ENCODE peak calls at places on chromosomes 6 and 20, in eight cellular contexts. E is lower lobe of right lung, I is colonic mucosa, Q is GM23338, N is fibroblast of lung, R is testis, B is MM.1S, M is breast epithelium. D is an unnamed sample. For H3K4me1, the result is how much of the 10 kb centered on the place peaks cover.

GRCh38 chr6:81613606-81614005 is 138.9 kb downstream of the TENT5A start:
- DNase-seq in E (no peak), I (no peak), Q (no peak), N (peak), R (no peak), B (no peak), M (no peak), D (peak)

GRCh38 chr6:91181416-91181815 is 594.5 kb upstream of the MAP3K7 start:
- DNase-seq in E (no peak), I (no peak), Q (no peak), N (no peak), R (no peak), B (no peak), M (no peak), D (no peak)

GRCh38 chr20:38133680-38134426 is 31.2 kb downstream of the TGM2 start:
- DNase-seq in E (peak), I (no peak), Q (no peak), N (no peak), R (no peak), B (no peak), M (no peak), D (no peak)

GRCh38 chr6:113137411-113137810 is 719.7 kb upstream of the MARCKS start:
- DNase-seq in E (no peak), I (no peak), Q (peak), N (peak), R (peak), B (peak), M (no peak), D (no peak)

GRCh38 chr20:46550441-46550840 is at the start of gene OCSTAMP:
- DNase-seq in E (no peak), I (no peak), Q (no peak), N (no peak), R (no peak), B (no peak), M (no peak), D (no peak)

GRCh38 chr20:45282700-45283528 is 23.7 kb upstream of the RBPJL start:
- DNase-seq in E (no peak), I (no peak), Q (no peak), N (no peak), R (no peak), B (no peak), M (no peak), D (no peak)

GRCh38 chr6:44918893-44919292 is 409.2 kb upstream of the RUNX2 start:
- DNase-seq in E (no peak), I (no peak), Q (no peak), N (peak), R (no peak), B (no peak), M (no peak), D (no peak)

GRCh38 chr6:30640481-30640880 is 6.5 kb upstream of the C6orf136 start:
- DNase-seq in E (no peak), I (no peak), Q (no peak), N (no peak), R (no peak), B (no peak), M (no peak), D (no peak)

GRCh38 chr6:33987531-33988021 is 158.3 kb downstream of the GRM4 start:
- DNase-seq in E (no peak), I (peak), Q (no peak), N (no peak), R (no peak), B (no peak), M (peak), D (no peak)

GRCh38 chr20:63045401-63045800 is 38.6 kb upstream of the BHLHE23 start:
- DNase-seq in E (peak), I (no peak), Q (no peak), N (no peak), R (no peak), B (no peak), M (no peak), D (no peak)

GRCh38 chr6:160063771-160064413 is 57.7 kb upstream of the SLC22A1 start:
- DNase-seq in E (no peak), I (no peak), Q (no peak), N (no peak), R (no peak), B (no peak), M (no peak), D (no peak)

GRCh38 chr6:138520463-138520862 is 21.2 kb upstream of the NHSL1 start:
- DNase-seq in E (no peak), I (no peak), Q (no peak), N (peak), R (no peak), B (peak), M (no peak), D (peak)

GRCh38 chr6:135537782-135538301 is 40.3 kb upstream of the AHI1 start:
- DNase-seq in E (no peak), I (no peak), Q (peak), N (peak), R (no peak), B (peak), M (no peak), D (peak)

GRCh38 chr6:169881976-169882375 is 130.6 kb downstream of the ERMARD start:
- DNase-seq in E (no peak), I (no peak), Q (no peak), N (no peak), R (no peak), B (no peak), M (no peak), D (no peak)

GRCh38 chr20:38369387-38369786 is 23.1 kb downstream of the LBP start:
- DNase-seq in E (no peak), I (no peak), Q (peak), N (no peak), R (peak), B (no peak), M (no peak), D (no peak)

GRCh38 chr20:57142667-57143066 is 123.8 kb downstream of the BMP7 start:
- DNase-seq in E (no peak), I (no peak), Q (no peak), N (no peak), R (no peak), B (no peak), M (no peak), D (no peak)

GRCh38 chr20:37807491-37807890 is 95.4 kb upstream of the VSTM2L start:
- DNase-seq in E (no peak), I (no peak), Q (no peak), N (no peak), R (no peak), B (no peak), M (no peak), D (no peak)

GRCh38 chr6:89489078-89489477 is 56.1 kb downstream of the ANKRD6 start:
- DNase-seq in E (no peak), I (no peak), Q (no peak), N (no peak), R (no peak), B (no peak), M (no peak), D (no peak)

GRCh38 chr20:19995220-19995863 is 21.8 kb upstream of the NAA20 start:
- DNase-seq in E (no peak), I (no peak), Q (peak), N (peak), R (peak), B (peak), M (no peak), D (no peak)

GRCh38 chr20:59051666-59052065 is 9.1 kb upstream of the PRELID3B start:
- DNase-seq in E (no peak), I (no peak), Q (no peak), N (no peak), R (no peak), B (no peak), M (no peak), D (no peak)

GRCh38 chr20:4325548-4326187 is 310.3 kb upstream of the RNF24 start:
- DNase-seq in E (no peak), I (no peak), Q (no peak), N (no peak), R (peak), B (no peak), M (no peak), D (no peak)

GRCh38 chr6:157761331-157761921 is 61.6 kb upstream of the SNX9 start:
- DNase-seq in E (no peak), I (no peak), Q (no peak), N (peak), R (no peak), B (no peak), M (no peak), D (peak)

GRCh38 chr6:111221804-111222203 is 134.5 kb downstream of the SLC16A10 start:
- DNase-seq in E (no peak), I (no peak), Q (no peak), N (no peak), R (no peak), B (no peak), M (no peak), D (no peak)

GRCh38 chr6:36443951-36444428 is 1.2 kb downstream of the KCTD20 start:
- DNase-seq in E (no peak), I (peak), Q (peak), N (peak), R (no peak), B (peak), M (no peak), D (peak)

GRCh38 chr20:46359233-46359751 is 47.1 kb downstream of the ELMO2 start:
- DNase-seq in E (no peak), I (no peak), Q (no peak), N (no peak), R (no peak), B (no peak), M (no peak), D (no peak)

GRCh38 chr20:38230957-38231785 is 29.4 kb downstream of the KIAA1755 start:
- DNase-seq in E (no peak), I (no peak), Q (no peak), N (no peak), R (no peak), B (no peak), M (no peak), D (no peak)

GRCh38 chr6:36636283-36636682 is 42.1 kb downstream of the SRSF3 start:
- DNase-seq in E (no peak), I (no peak), Q (no peak), N (no peak), R (no peak), B (no peak), M (no peak), D (no peak)

GRCh38 chr6:72984981-72985665 is 240.2 kb downstream of the KHDC1L start:
- DNase-seq in E (no peak), I (no peak), Q (no peak), N (no peak), R (no peak), B (no peak), M (no peak), D (no peak)

GRCh38 chr6:23983691-23984090 is 142.3 kb upstream of the NRSN1 start:
- DNase-seq in E (no peak), I (no peak), Q (no peak), N (no peak), R (no peak), B (no peak), M (no peak), D (no peak)

DNA sequence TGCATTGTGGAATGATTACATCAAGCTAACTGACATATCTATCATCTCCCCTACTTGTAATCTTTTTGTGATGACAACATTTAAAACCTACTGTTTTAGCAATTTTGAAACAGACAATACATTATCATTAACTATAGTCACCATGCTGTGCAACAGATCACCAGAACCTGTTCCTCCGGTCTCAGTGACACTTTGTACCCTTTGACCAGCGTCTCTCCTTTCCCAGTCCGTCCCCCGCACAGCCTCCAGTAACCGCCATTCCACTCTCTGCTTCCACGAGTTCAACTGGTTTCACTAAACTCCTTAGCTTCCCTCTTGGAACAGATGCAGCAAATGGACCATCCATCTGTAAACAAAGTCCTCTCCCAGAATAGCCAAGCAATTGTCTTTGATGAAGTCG is 21.8 kb downstream of the LRP11 start:
- DNase-seq in E (no peak), I (no peak), Q (no peak), N (no peak), R (no peak), B (no peak), M (no peak), D (no peak)
- H3K4me1 ChIP-seq in E (under half), I (under half), Q (under half), N (under half), R (under half), B (under half), M (under half), D (under half)

GRCh38 chr20:43821795-43822194 is 92.9 kb upstream of the TOX2 start:
- DNase-seq in E (no peak), I (no peak), Q (no peak), N (no peak), R (no peak), B (no peak), M (no peak), D (no peak)
- H3K27ac ChIP-seq in E (no peak), I (no peak), Q (no peak), N (no peak), R (no peak), B (no peak), M (no peak), D (no peak)

DNA sequence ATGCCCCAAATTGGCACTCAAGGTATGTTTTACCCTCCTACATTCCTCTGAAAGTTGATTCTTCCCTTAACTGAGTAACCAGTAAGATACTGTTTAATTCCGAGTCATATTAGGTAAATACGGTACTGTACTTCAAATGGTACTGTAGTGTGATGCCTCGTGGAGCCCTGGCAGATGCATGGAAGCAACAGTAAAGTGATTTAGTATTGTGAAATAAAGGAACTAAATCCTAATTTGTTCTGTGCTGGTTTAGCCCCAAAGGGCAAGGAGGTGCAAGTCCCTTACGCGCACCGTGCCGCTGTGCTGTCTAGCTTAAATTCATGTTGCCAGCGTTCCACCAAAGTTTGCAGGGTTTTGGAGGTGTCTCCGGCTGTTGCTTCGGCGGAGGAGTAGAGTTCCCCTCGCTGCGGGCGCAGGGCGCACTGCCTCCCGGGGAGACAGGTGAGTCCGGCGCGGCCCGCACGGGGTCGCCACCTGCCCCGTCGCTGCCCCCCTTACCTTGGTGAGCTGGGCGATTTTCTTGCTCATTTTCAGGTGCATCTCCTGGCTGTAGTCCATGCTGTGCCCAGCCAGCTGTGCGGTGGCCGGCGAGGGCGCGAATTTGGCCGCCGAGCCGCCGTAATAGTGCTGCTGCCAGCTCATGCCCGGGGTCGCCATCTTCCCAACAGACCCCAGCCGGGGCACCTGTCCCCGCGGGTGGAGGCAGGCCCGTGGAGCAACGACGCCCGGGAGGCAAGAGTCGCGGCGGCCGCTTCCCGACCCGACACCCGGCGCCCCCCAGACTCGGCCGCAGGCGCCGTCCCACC is 618 bp downstream of the FAM184A start:
- DNase-seq in E (peak), I (peak), Q (peak), N (peak), R (peak), B (peak), M (peak), D (peak)
- TF ChIP-seq CTCF in E (peak), I (no peak), Q (peak), N (no peak), R (no peak), B (peak), M (no peak), D (peak)

GRCh38 chr20:43462369-43463132 is 4.9 kb downstream of the SRSF6 start:
- DNase-seq in E (no peak), I (no peak), Q (no peak), N (no peak), R (no peak), B (no peak), M (no peak), D (no peak)
- H3K4me1 ChIP-seq in E (under half), I (under half), Q (under half), N (under half), R (under half), B (under half), M (under half), D (under half)

DNA sequence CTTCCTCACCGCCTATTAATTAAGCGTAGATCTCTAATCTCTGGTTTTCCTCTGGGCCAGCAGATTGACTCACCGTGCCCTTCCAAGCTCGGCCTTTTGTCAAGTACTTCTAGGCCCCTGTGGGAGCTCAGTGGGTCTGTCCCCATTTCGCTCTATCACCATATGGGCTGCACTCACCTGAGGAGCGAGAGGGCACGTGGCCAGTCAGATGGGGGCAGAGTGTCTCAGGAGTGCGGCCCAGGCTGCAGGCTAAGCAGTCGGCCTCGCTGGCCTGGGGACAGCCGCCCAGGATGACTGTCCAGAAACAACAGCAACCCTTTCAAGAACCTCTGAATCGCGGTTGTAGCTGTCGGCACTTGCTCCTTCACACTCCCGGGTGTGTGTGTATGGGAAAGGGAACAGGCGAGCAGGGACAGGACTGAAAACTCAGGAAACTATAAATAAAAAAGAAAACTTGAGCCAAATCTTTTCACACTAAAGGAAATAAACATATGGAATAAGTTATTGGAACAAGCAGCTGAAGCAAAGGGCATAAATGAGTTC is 63.1 kb downstream of the TFAP2A start:
- DNase-seq in E (no peak), I (no peak), Q (peak), N (no peak), R (no peak), B (no peak), M (no peak), D (peak)
- H3K27ac ChIP-seq in E (no peak), I (no peak), Q (no peak), N (no peak), R (no peak), B (no peak), M (no peak), D (peak)

GRCh38 chr6:156686429-156686939 is 90.7 kb upstream of the ARID1B start:
- DNase-seq in E (peak), I (no peak), Q (peak), N (peak), R (peak), B (peak), M (no peak), D (peak)
- TF ChIP-seq CTCF in E (peak), I (peak), Q (peak), N (peak), R (peak), B (peak), M (peak), D (peak)

GRCh38 chr20:560680-561079 is 17.1 kb upstream of the CSNK2A1 start:
- DNase-seq in E (no peak), I (no peak), Q (no peak), N (no peak), R (no peak), B (no peak), M (no peak), D (no peak)
- H3K4me1 ChIP-seq in E (under half), I (under half), Q (under half), N (under half), R (under half), B (under half), M (under half), D (under half)

DNA sequence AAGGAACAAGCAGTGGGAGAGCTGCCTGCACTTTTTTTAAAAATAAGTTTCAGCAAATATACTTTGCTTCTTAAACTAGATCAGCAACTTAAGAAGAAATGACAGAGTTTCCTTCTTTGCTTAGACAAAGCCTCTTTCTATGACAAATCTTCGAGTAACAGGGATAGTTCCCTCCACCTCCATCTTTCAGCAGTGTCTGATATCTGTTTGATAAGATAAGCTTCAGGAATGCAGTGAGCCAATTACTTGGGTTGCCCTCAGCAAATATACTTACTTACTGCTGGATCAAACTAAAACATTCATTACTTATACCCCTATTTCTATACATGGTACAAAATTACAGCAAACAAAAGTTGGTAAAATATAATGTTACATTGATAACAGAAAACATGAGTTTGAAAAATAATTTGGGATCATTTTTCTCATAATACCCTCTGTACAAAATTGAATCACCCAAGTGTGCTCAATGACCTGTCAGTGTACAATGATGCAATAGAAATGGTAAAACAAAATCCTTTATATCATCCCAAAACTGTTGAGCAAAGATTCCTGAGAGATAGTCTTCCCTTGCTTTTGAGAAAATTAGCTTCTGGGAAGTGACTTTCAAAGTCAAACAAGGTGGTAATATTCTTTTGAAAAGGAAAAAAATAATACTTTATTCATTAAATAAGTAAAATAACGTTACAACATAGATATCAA is 24.5 kb downstream of the FRK start:
- DNase-seq in E (no peak), I (no peak), Q (no peak), N (no peak), R (no peak), B (no peak), M (no peak), D (no peak)
- H3K27ac ChIP-seq in E (no peak), I (no peak), Q (no peak), N (no peak), R (no peak), B (no peak), M (no peak), D (no peak)

GRCh38 chr20:41538810-41539596 is 79.2 kb downstream of the CHD6 start:
- DNase-seq in E (no peak), I (no peak), Q (no peak), N (no peak), R (no peak), B (no peak), M (no peak), D (no peak)
- TF ChIP-seq CTCF in E (no peak), I (no peak), Q (no peak), N (no peak), R (no peak), B (no peak), M (no peak), D (no peak)

D was measured in foreskin keratinocyte.